ENCODE peak calls at places on chromosomes 11 and 22, in six cellular contexts. U, D, P, N, A and Q are unnamed samples.

GRCh38 chr11:100716848-100717247 is 29.8 kb downstream of the ARHGAP42 start:
- DNase-seq in D (no peak), A (no peak), N (no peak), P (no peak), U (no peak), Q (no peak)

GRCh38 chr11:44643207-44643606 is 77.7 kb downstream of the CD82 start:
- DNase-seq in P (no peak), D (no peak), U (no peak), N (no peak), A (no peak), Q (no peak)

GRCh38 chr11:124759268-124760204 is 2.6 kb downstream of the ESAM start:
- DNase-seq in D (no peak), N (no peak), P (no peak), A (no peak), U (peak), Q (no peak)

GRCh38 chr11:108727665-108728064 is 62.8 kb downstream of the DDX10 start:
- DNase-seq in D (no peak), A (no peak), P (no peak), U (no peak), N (no peak), Q (no peak)

GRCh38 chr11:61544466-61544865 is 35.9 kb downstream of the LRRC10B start:
- DNase-seq in P (no peak), U (no peak), N (no peak), D (no peak), A (no peak), Q (no peak)

GRCh38 chr11:12042215-12042676 is 33.8 kb upstream of the DKK3 start:
- DNase-seq in U (no peak), N (no peak), D (no peak), A (peak), P (no peak), Q (peak)

GRCh38 chr22:29873943-29874342 is 9.0 kb upstream of the MTMR3 start:
- DNase-seq in P (no peak), A (no peak), U (no peak), N (no peak), D (no peak), Q (no peak)

GRCh38 chr22:29727248-29727551 is 7.4 kb downstream of the CABP7 start:
- DNase-seq in A (peak), D (peak), U (peak), N (no peak), P (no peak), Q (peak)

GRCh38 chr11:82714346-82715174 is 19.1 kb downstream of the FAM181B start:
- DNase-seq in D (no peak), N (no peak), U (no peak), P (no peak), A (no peak), Q (no peak)

GRCh38 chr11:116312560-116313340 is 460.0 kb downstream of the BUD13 start:
- DNase-seq in U (peak), A (no peak), N (no peak), P (no peak), D (no peak), Q (no peak)

GRCh38 chr22:30523646-30524489 is 18.4 kb upstream of the SEC14L4 start:
- DNase-seq in P (no peak), N (no peak), U (no peak), D (peak), A (no peak), Q (no peak)

GRCh38 chr11:128504489-128504888 is 82.9 kb downstream of the ETS1 start:
- DNase-seq in N (no peak), A (no peak), D (no peak), P (no peak), U (no peak), Q (no peak)

GRCh38 chr11:128803440-128803839 is 63.7 kb downstream of the KCNJ1 start:
- DNase-seq in N (no peak), A (no peak), U (no peak), D (no peak), P (no peak), Q (peak)

GRCh38 chr22:32204211-32204855 is 540 bp downstream of the RFPL2 start:
- DNase-seq in U (peak), N (no peak), A (peak), D (no peak), P (no peak), Q (peak)

GRCh38 chr11:118650366-118650765 is 29.1 kb downstream of the TREH start:
- DNase-seq in U (no peak), P (no peak), D (no peak), N (no peak), A (no peak), Q (no peak)

GRCh38 chr11:2554338-2555240 is 109.8 kb downstream of the KCNQ1 start:
- DNase-seq in N (no peak), D (no peak), A (no peak), P (no peak), U (no peak), Q (no peak)

GRCh38 chr11:115301029-115301428 is 203.2 kb downstream of the CADM1 start:
- DNase-seq in D (no peak), P (no peak), A (no peak), N (no peak), U (no peak), Q (no peak)

GRCh38 chr11:17408641-17409040 is 20.2 kb upstream of the KCNJ11 start:
- DNase-seq in N (no peak), P (no peak), U (no peak), D (no peak), A (no peak), Q (no peak)

GRCh38 chr22:39115976-39116621 is 19.1 kb downstream of the APOBEC3H start:
- DNase-seq in A (no peak), U (no peak), N (no peak), P (no peak), D (no peak), Q (no peak)

GRCh38 chr22:23237841-23238240 is 57.5 kb downstream of the BCR start:
- DNase-seq in N (no peak), P (no peak), A (no peak), U (no peak), D (no peak), Q (no peak)

GRCh38 chr22:27601195-27601594 is 200.4 kb downstream of the MN1 start:
- DNase-seq in U (no peak), P (no peak), N (no peak), A (no peak), D (no peak), Q (no peak)

GRCh38 chr22:38828616-38829205 is 15.1 kb downstream of the NPTXR start:
- DNase-seq in A (no peak), U (no peak), D (no peak), N (no peak), P (no peak), Q (no peak)

GRCh38 chr22:42270512-42271190 is at the start of gene TCF20:
- DNase-seq in U (peak), D (peak), P (no peak), A (peak), N (no peak), Q (peak)

GRCh38 chr11:111846640-111847039 is 24.7 kb downstream of the ALG9 start:
- DNase-seq in A (no peak), P (no peak), D (no peak), U (no peak), N (no peak), Q (no peak)

GRCh38 chr22:48938741-48939140 is 888.9 kb downstream of the BRD1 start:
- DNase-seq in P (no peak), U (no peak), N (no peak), D (no peak), A (no peak), Q (no peak)

GRCh38 chr22:22687638-22688500 is 43.5 kb downstream of the GGTLC2 start:
- DNase-seq in N (no peak), U (peak), D (peak), A (peak), P (no peak), Q (no peak)

GRCh38 chr11:68989936-68990606 is 9.3 kb upstream of the MRGPRD start:
- DNase-seq in P (no peak), A (no peak), U (no peak), D (no peak), N (no peak), Q (no peak)

GRCh38 chr11:90218606-90219005 is 4.2 kb downstream of the CHORDC1 start:
- DNase-seq in D (peak), A (no peak), U (no peak), N (no peak), P (no peak), Q (no peak)

GRCh38 chr11:119774180-119774763 is 45.3 kb upstream of the NECTIN1 start:
- DNase-seq in D (peak), A (peak), U (no peak), N (no peak), P (no peak), Q (no peak)

GRCh38 chr11:45930031-45930794 is 7.8 kb downstream of the LARGE2 start:
- DNase-seq in U (peak), P (no peak), A (no peak), N (peak), D (peak), Q (peak)

GRCh38 chr11:116963813-116964212 is 126.4 kb upstream of the APOA1 start:
- DNase-seq in A (no peak), U (no peak), D (no peak), P (no peak), N (no peak), Q (no peak)

DNA sequence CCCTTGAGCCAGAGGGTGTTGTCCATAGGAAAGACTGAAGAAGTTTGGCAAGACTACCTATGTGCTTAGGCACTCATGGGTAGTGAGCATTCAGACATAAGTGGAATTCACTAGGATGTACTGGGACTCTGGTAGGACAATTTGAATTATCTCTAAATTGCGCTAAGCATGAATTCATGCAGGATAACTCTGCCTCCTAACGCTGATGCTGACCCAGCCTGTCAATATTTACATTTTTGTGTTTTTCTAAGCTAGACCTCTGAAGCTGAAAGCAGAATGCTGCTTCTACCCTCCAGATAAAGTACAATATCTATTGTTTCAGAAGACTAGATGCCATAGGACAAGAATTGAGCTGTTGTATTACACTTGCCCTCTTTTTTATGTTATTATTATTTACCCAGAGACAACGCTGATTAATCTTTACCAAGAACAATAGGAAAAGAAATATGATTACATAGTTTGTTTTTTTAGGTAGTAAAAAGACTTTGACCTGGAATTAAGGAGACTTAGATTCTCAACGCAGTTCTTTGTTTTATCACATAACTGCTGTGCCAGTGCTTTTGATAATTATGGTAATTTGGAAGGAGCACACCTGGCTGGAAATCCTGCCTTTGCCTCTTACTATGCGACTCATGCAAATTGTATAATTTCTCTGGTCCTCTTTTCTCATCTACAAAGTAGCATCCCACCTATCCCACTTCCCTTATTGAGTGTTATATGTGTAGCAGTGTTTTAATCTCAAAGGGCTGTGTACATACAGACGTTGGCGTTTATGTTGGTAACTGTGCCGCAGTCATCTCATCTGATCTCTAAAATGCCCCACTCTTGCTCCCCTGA is 21.2 kb upstream of the GRAMD1B start:
- DNase-seq in U (no peak), N (no peak), A (no peak), D (no peak), P (no peak), Q (no peak)
- TF ChIP-seq GABPA in U (no peak), N (no peak), A (no peak), D (no peak), P (no peak), Q (no peak)

GRCh38 chr11:133967599-133968238 is 11.0 kb upstream of the IGSF9B start:
- DNase-seq in A (no peak), P (no peak), U (no peak), N (no peak), D (no peak), Q (no peak)
- TF ChIP-seq CTCF in A (no peak), P (no peak), U (no peak), N (no peak), D (no peak), Q (no peak)

GRCh38 chr11:35334385-35335090 is 84.8 kb downstream of the SLC1A2 start:
- DNase-seq in U (no peak), D (no peak), P (no peak), A (no peak), N (peak), Q (no peak)
- TF ChIP-seq GABPA in U (no peak), D (no peak), P (no peak), A (no peak), N (no peak), Q (no peak)

GRCh38 chr22:17920145-17920605 is 104.2 kb downstream of the MICAL3 start:
- DNase-seq in D (peak), N (no peak), P (no peak), U (peak), A (peak), Q (no peak)
- TF ChIP-seq CTCF in D (peak), N (no peak), P (no peak), U (no peak), A (peak), Q (no peak)

DNA sequence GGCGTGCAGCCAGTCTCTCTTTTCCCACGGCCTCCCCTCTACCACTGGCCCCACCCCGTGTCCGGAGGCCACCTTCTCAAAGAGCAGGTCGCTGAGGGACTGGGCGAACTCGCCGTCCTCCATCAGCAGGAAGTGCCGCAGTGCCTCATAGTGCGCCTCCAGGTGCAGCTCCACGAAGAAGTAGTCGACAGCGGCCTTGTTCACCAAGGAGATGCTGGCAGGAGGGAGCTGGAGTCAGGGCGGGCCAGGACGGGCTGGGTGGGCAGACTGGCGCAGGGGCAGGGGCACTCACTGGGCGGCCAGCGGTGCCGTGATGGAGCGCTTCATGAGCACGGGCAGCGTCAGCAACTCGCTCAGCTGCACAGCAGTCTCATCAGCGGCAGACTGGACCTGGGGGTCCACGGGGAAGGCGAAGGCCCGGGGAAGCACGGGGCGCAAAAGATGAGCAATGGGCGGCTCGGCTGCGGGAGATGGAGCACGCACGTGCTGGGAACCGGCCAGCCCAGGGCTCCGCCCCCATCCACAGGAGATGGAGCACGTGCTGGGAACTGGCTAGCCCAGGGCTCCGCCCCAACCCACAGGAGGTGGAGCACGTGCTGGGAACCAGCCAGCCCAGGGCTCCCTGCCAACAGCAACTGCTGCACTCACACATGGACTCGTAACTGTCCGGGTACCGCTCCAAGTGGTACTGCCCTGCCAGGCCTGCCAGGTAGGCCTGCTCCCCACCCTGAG is 18.4 kb downstream of the SELENOO start:
- DNase-seq in P (peak), D (peak), A (peak), N (no peak), U (peak), Q (peak)
- TF ChIP-seq GABPA in P (no peak), D (no peak), A (no peak), N (no peak), U (no peak), Q (no peak)

GRCh38 chr11:36266767-36267166 is 22.5 kb downstream of the COMMD9 start:
- DNase-seq in D (no peak), U (no peak), N (no peak), A (no peak), P (no peak), Q (no peak)

GRCh38 chr11:36268337-36268931 is 20.8 kb downstream of the COMMD9 start:
- DNase-seq in U (no peak), D (no peak), P (no peak), A (no peak), N (no peak), Q (no peak)

GRCh38 chr11:36273110-36273509 is 16.1 kb downstream of the COMMD9 start:
- DNase-seq in A (no peak), N (no peak), U (no peak), P (no peak), D (no peak), Q (no peak)

GRCh38 chr11:36265793-36266628 is 23.2 kb downstream of the COMMD9 start:
- DNase-seq in A (peak), U (peak), D (peak), N (no peak), P (peak), Q (no peak)

DNA sequence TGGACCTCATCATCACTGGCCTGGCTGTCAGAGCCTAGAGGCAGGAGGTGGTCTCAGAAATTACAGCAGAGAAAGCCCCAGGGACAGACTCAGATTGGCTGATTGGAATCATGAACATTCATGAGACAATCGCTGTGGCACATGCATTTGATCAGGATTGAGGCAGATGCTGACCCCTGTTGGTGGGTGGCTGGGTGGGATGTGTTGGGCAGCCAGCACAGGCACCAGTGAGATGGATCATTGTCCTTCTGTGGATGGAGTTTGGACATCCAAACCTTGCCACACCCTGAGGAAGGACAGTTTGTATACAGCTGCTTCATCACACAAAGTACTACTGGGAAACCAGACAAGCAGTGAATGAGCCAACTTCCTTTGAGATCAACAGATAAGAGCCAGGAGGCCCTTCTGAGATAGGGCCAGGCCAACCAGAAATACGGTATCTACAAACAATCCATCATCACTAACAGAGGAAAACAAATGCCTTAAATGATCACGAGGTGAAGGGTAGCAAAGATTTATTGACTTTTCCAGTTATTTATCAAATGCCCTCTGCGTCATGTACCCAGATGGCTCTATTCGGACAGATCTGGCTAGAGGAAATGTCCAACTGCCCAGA is 17.3 kb downstream of the COMMD9 start:
- DNase-seq in A (no peak), U (no peak), D (no peak), N (no peak), P (no peak), Q (no peak)
- TF ChIP-seq CTCF in A (no peak), U (no peak), D (peak), N (peak), P (peak), Q (no peak)

GRCh38 chr22:19478466-19479357 is at the start of gene UFD1:
- DNase-seq in D (peak), A (peak), P (no peak), U (peak), N (no peak), Q (peak)
- TF ChIP-seq GABPA in D (no peak), A (peak), P (no peak), U (peak), N (peak), Q (peak)

DNA sequence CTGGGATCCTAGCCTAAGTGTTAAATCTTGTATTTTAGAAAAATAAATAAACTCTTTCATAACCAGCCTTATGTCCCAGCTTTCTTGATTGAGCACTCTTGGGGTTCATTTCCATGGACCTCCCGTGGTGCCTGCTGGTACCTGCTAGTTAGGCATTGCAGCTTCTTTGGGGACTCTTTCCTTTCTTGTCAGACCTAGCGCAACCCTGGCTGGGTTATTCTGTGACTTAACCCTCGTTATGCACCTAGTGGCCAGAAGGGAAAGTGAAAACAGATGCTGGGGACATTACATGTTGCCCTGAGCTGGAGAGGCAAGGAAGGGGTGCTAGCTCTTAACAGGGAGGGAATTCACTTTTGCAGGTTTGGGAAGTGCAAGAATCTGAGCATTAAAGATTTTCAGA is 46.8 kb downstream of the APIP start:
- DNase-seq in N (no peak), U (peak), A (peak), D (peak), P (no peak), Q (no peak)
- TF ChIP-seq CTCF in N (peak), U (peak), A (no peak), D (peak), P (peak), Q (no peak)

DNA sequence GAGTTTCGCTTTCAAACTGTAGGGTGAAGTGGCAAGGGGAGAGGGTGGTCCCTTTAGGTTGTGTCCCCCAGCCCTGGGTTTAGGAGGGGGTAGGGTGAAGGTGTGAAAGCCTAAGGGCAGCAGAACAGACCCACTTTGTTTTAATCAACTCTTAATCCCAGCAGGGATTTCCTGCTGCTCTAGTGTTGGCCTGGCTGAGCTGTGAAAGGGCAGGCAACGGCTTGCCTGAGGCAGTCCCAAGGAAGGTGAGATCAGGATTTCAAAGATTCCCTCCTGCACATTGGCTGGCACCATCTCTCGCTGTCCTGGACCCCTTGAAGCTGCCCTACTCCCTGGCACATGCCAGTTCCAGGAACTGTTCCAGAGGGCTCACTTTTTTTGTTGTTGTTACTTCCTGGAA is 221.3 kb downstream of the INSC start:
- DNase-seq in N (no peak), D (no peak), P (no peak), U (no peak), A (no peak), Q (no peak)
- TF ChIP-seq GABPA in N (no peak), D (no peak), P (no peak), U (no peak), A (no peak), Q (no peak)

GRCh38 chr22:36773935-36774334 is 2.0 kb downstream of the IFT27 start:
- DNase-seq in N (no peak), A (no peak), P (no peak), U (peak), D (peak), Q (peak)
- TF ChIP-seq CTCF in N (peak), A (peak), P (peak), U (peak), D (peak), Q (peak)